ENCODE peak calls at places on chromosome 12, in five cellular contexts. Y is AG09319, T is mucosa of gallbladder, X is WTC11, L is A549. W is an unnamed sample.

GRCh38 chr12:85065816-85066482 is 29.8 kb downstream of the LRRIQ1 start:
- DNase-seq in L (no peak), Y (no peak), T (no peak), X (no peak), W (no peak)

GRCh38 chr12:47734725-47735480 is 9.6 kb upstream of the ENDOU start:
- DNase-seq in L (no peak), T (no peak), Y (no peak), X (peak), W (no peak)

GRCh38 chr12:22443379-22444316 is 100.7 kb downstream of the C2CD5 start:
- DNase-seq in Y (no peak), L (peak), X (peak), T (peak), W (peak)

GRCh38 chr12:84376320-84376719 is 536.3 kb downstream of the SLC6A15 start:
- DNase-seq in L (no peak), Y (no peak), X (no peak), T (no peak), W (no peak)

GRCh38 chr12:89874146-89874545 is 165.5 kb upstream of the ATP2B1 start:
- DNase-seq in X (no peak), L (no peak), T (no peak), Y (no peak), W (no peak)

GRCh38 chr12:123167329-123167728 is 16.4 kb upstream of the PITPNM2 start:
- DNase-seq in T (no peak), Y (no peak), L (no peak), X (no peak), W (no peak)

GRCh38 chr12:132597333-132598283 is 12.8 kb downstream of the LRCOL1 start:
- DNase-seq in L (peak), X (peak), Y (peak), T (no peak), W (no peak)

GRCh38 chr12:91877461-91878230 is 268.0 kb downstream of the BTG1 start:
- DNase-seq in Y (no peak), X (no peak), T (no peak), L (no peak), W (no peak)

W was measured in T1000.